ENCODE peak calls at places on chromosomes 6 and 20, in four cellular contexts. P is hepatocyte, D is BE2C, N is gastrocnemius medialis. V is an unnamed sample.

GRCh38 chr6:75230484-75231325 is 12.9 kb downstream of the COX7A2 start:
- DNase-seq in P (peak; percentile 77), D (peak; percentile 35), N (no peak), V (no peak)

GRCh38 chr6:26329763-26330511 is 35.1 kb upstream of the BTN3A2 start:
- DNase-seq in P (peak; percentile 73), D (peak; percentile 64), N (no peak), V (no peak)

GRCh38 chr6:57021086-57021720 is 25.3 kb upstream of the KIAA1586 start:
- DNase-seq in P (peak; percentile 50), D (no peak), N (no peak), V (no peak)

GRCh38 chr20:17833036-17833674 is 133.4 kb downstream of the BANF2 start:
- DNase-seq in P (no peak), D (no peak), N (no peak), V (no peak)

GRCh38 chr6:44054635-44055559 is 72.4 kb downstream of the MRPL14 start:
- DNase-seq in P (no peak), D (peak; percentile 69), N (no peak), V (no peak)

GRCh38 chr20:12306107-12306506 is 388.4 kb downstream of the BTBD3 start:
- DNase-seq in P (no peak), D (no peak), N (no peak), V (no peak)

GRCh38 chr6:5584072-5584471 is 322.8 kb downstream of the FARS2 start:
- DNase-seq in P (no peak), D (no peak), N (no peak), V (no peak)

GRCh38 chr6:47780510-47781356 is 1.1 kb upstream of the OPN5 start:
- DNase-seq in P (peak; percentile 67), D (peak; percentile 26), N (no peak), V (no peak)

GRCh38 chr6:163098827-163099469 is 315.6 kb upstream of the QKI start:
- DNase-seq in P (no peak), D (no peak), N (no peak), V (no peak)

GRCh38 chr6:170023620-170024521 is 267.0 kb downstream of the DLL1 start:
- DNase-seq in P (no peak), D (no peak), N (no peak), V (no peak)

GRCh38 chr6:147156218-147156617 is 48.0 kb upstream of the STXBP5 start:
- DNase-seq in P (no peak), D (no peak), N (no peak), V (no peak)

GRCh38 chr20:46282669-46283068 is 25.6 kb downstream of the CDH22 start:
- DNase-seq in P (no peak), D (no peak), N (no peak), V (no peak)

GRCh38 chr6:30983439-30983838 is at the start of gene MUC21:
- DNase-seq in P (no peak), D (no peak), N (no peak), V (no peak)

GRCh38 chr6:129717287-129717686 is 7.3 kb upstream of the ARHGAP18 start:
- DNase-seq in P (peak; percentile 13), D (no peak), N (no peak), V (no peak)

GRCh38 chr6:15987569-15987968 is 141.3 kb upstream of the MYLIP start:
- DNase-seq in P (peak; percentile 56), D (peak; percentile 34), N (no peak), V (no peak)

GRCh38 chr6:8177721-8178120 is 75.4 kb upstream of the EEF1E1 start:
- DNase-seq in P (no peak), D (no peak), N (no peak), V (no peak)

GRCh38 chr6:113187671-113188070 is 669.5 kb upstream of the MARCKS start:
- DNase-seq in P (no peak), D (no peak), N (no peak), V (no peak)

GRCh38 chr6:14023855-14024254 is 93.7 kb upstream of the CD83 start:
- DNase-seq in P (no peak), D (no peak), N (no peak), V (no peak)

GRCh38 chr6:56959938-56960337 is 5.0 kb downstream of the BEND6 start:
- DNase-seq in P (no peak), D (no peak), N (no peak), V (no peak)

GRCh38 chr6:8499540-8499939 is 64.2 kb upstream of the SLC35B3 start:
- DNase-seq in P (peak; percentile 18), D (no peak), N (no peak), V (no peak)

GRCh38 chr6:166544294-166544605 is 42.2 kb downstream of the RAMACL start:
- DNase-seq in P (no peak), D (no peak), N (no peak), V (no peak)

GRCh38 chr6:35710241-35710847 is 21.6 kb upstream of the FKBP5 start:
- DNase-seq in P (peak; percentile 47), D (no peak), N (no peak), V (no peak)
- H3K27me3 ChIP-seq in P (no peaks in the 10 kb centered on the region), D (no peaks in the 10 kb centered on the region), N (no peaks in the 10 kb centered on the region), V (no peaks in the 10 kb centered on the region)

DNA sequence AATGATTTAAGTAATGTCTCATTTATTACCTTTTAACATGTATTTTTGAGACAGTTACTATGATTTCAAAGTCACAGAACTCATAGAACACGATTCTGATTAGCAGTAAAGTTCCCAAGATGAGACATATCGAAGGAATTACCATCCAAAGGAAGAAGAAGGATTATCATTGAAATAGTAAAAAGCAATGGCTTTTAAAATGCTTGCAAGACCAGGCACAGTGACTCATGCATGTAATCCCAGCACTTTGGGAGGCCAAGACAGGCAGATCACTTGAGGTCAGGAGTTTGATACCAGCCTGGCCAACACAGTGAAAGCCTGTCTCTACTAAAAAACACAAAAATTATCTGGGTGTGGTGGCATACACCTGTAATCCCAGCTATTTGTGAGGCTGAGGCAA is 219.1 kb downstream of the KHDC1L start:
- DNase-seq in P (no peak), D (no peak), N (no peak), V (no peak)
- TF ChIP-seq CTCF in P (no peak), D (no peak), N (no peak), V (no peak)

GRCh38 chr20:62726716-62727583 is 18.3 kb downstream of the NTSR1 start:
- DNase-seq in P (no peak), D (no peak), N (no peak), V (no peak)
- H3K27me3 ChIP-seq in P (no peaks in the 10 kb centered on the region), D (peaks cover 21% of the 10 kb centered on the region), N (peaks cover 36% of the 10 kb centered on the region), V (no peaks in the 10 kb centered on the region)

GRCh38 chr20:62237772-62238568 is at the start of gene OSBPL2:
- DNase-seq in P (peak; percentile 100), D (peak; percentile 99), N (peak; percentile 99), V (peak; percentile 97)
- TF ChIP-seq CTCF in P (no peak), D (no peak), N (no peak), V (no peak)

DNA sequence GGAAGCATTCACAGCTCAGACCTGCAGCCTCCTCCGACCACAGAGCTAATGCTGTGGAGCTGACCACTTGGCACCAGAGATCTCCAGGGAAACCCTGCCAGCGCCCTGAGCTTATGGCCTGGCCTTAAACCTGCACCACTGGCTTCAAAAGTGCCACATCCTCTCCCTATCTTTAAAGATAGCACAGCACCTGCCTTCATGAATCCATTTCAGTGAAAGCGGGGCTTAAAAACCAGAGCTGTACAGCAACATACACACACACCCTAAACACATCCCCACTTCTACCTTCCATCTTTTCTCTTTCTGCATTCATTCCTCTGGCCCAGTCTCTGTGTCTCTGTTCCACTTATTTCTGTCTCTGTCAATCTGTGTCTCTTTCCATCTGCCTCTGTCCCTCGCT is 59.8 kb upstream of the CCDC167 start:
- DNase-seq in P (no peak), D (no peak), N (no peak), V (no peak)
- H3K27me3 ChIP-seq in P (peaks cover 17% of the 10 kb centered on the region), D (no peaks in the 10 kb centered on the region), N (no peaks in the 10 kb centered on the region), V (no peaks in the 10 kb centered on the region)

DNA sequence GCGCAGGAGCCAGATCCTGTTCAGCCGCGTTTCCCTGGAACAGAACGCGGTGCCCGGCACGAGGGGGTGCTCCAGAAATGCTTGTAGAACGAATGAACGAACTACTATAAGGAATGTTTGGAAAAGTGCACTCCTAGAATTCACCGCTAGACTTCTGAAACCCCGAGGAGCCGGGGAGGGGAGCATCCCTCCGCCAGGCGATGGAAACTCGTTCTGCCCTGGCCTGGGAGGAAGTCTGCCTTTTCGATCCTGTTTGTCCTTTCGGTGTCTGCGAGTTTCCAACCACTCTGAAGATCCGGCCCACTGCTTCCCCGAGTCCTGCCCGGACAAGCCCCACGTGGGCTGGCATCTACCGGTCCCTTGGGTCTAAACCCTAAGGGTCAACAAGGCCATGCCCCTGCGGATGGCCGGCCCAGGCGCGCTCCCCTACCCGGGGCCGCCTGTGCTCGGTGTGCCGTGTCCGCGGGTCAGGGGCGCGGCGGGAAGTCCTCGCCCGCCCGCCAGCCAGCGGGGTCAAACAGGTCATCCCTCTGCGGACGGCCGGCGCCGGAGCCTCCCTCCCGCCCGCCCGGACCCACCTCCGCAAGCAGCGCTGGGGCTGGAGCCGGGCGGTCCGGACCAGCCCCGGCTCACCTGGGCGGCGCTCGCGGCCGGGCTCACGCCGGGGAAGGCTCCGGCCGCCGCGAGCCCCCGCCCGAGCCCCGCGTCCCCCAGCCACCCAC is 521 bp downstream of the SULF2 start:
- DNase-seq in P (peak; percentile 68), D (peak; percentile 59), N (no peak), V (no peak)
- TF ChIP-seq CTCF in P (peak; percentile 19), D (peak; percentile 42), N (no peak), V (no peak)

DNA sequence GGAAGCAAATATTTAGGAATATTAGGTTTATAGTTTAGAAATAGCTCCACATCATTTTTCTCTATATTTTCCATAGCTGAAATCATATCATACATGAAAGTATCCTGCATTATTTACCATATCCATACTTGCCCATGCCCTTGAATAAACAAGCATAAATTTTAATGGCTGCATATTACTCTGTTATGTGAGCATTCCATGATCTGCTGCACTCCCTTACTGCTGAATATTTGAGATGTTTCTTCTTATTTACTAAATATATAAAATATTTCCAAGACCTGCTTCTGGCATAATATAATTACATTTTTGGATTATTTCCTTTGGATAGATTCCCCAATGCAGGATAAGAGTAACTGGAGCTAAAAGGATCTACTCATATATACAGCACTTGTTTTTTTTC is 76.3 kb downstream of the MAN1A1 start:
- DNase-seq in P (no peak), D (no peak), N (no peak), V (no peak)
- H3K27me3 ChIP-seq in P (no peaks in the 10 kb centered on the region), D (no peaks in the 10 kb centered on the region), N (no peaks in the 10 kb centered on the region), V (no peaks in the 10 kb centered on the region)

GRCh38 chr6:53956068-53956711 is 155.1 kb upstream of the MLIP start:
- DNase-seq in P (peak; percentile 84), D (peak; percentile 64), N (no peak), V (no peak)
- TF ChIP-seq CTCF in P (peak; percentile 78), D (peak; percentile 62), N (no peak), V (peak; percentile 89)

GRCh38 chr20:57566399-57566798 is 5.5 kb downstream of the PCK1 start:
- DNase-seq in P (no peak), D (no peak), N (no peak), V (no peak)
- H3K27me3 ChIP-seq in P (no peaks in the 10 kb centered on the region), D (peaks cover 27% of the 10 kb centered on the region), N (peaks cover 7% of the 10 kb centered on the region), V (no peaks in the 10 kb centered on the region)

GRCh38 chr6:161836643-161837448 is 563.0 kb upstream of the AGPAT4 start:
- DNase-seq in P (peak; percentile 16), D (no peak), N (no peak), V (no peak)
- TF ChIP-seq CTCF in P (peak; percentile 62), D (peak; percentile 47), N (no peak), V (no peak)